ENCODE peak calls at places on chromosome 11, in five cellular contexts. P, D, U, E and N are unnamed samples.

GRCh38 chr11:95910638-95911368 is 13.1 kb downstream of the MTMR2 start:
- DNase-seq in U (no peak), E (no peak), P (no peak), D (no peak), N (no peak)

GRCh38 chr11:36033082-36033751 is 89.4 kb downstream of the LDLRAD3 start:
- DNase-seq in U (no peak), E (no peak), D (no peak), P (no peak), N (no peak)

GRCh38 chr11:11510939-11511338 is 110.9 kb downstream of the GALNT18 start:
- DNase-seq in E (no peak), D (peak), P (no peak), U (no peak), N (no peak)

GRCh38 chr11:61782841-61783240 is 9.6 kb downstream of the TMEM258 start:
- DNase-seq in P (no peak), U (no peak), E (no peak), D (peak), N (no peak)

GRCh38 chr11:116505466-116506247 is 267.1 kb downstream of the BUD13 start:
- DNase-seq in U (no peak), D (no peak), E (peak), P (no peak), N (no peak)

GRCh38 chr11:65791719-65792213 is 4.9 kb downstream of the OVOL1 start:
- DNase-seq in E (peak), D (peak), U (peak), P (no peak), N (no peak)

GRCh38 chr11:44338721-44339529 is 29.0 kb upstream of the ALX4 start:
- DNase-seq in E (no peak), U (no peak), P (no peak), D (no peak), N (no peak)

GRCh38 chr11:23471878-23472277 is 611.6 kb upstream of the CCDC179 start:
- DNase-seq in U (no peak), P (no peak), D (no peak), E (no peak), N (no peak)

GRCh38 chr11:78722786-78723185 is 148.1 kb upstream of the NARS2 start:
- DNase-seq in P (no peak), D (peak), U (no peak), E (no peak), N (no peak)

GRCh38 chr11:99973993-99974392 is 713.1 kb upstream of the ARHGAP42 start:
- DNase-seq in D (no peak), E (no peak), U (no peak), P (no peak), N (no peak)

GRCh38 chr11:113628912-113629311 is 77.2 kb downstream of the TMPRSS5 start:
- DNase-seq in P (no peak), U (no peak), E (no peak), D (no peak), N (no peak)

GRCh38 chr11:14905104-14906033 is 13.3 kb upstream of the CYP2R1 start:
- DNase-seq in U (peak), E (peak), D (peak), P (no peak), N (no peak)

DNA sequence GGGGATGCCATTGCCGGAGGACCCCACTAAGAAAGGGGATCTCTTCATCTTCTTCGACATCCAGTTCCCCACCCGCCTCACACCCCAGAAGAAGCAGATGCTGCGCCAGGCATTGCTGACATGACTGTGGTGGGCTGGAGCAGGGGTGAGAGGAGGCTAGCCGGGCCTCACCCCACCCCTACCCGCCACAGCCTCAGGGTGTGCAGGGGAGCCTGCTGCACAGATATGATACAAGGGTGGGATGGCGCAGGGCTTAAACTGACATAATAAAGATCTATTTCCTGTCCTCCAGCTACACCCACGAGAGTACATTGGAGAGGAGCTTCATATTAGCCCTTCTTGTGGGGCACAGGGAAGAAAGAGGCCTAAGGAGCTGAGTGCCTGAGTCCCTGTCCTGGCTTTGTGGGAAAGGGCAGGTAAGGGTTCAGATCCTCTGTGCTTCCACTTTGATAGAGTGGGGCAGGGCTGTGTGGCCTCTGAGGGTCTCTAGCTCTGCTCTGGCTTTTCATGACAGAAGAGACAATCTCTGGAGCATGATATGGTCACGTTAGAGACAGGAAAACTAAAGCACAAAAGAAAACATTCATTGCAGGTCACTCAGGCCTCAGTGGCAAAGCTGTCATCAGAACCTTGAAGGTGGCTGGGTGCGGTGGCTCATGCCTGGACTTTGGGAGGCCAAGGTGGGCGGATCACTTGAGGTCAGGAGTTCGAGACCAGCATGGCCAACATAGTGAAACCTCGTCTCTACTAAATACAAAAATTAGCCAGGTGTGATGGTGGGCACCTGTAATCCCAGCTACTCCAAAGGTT is 12.4 kb downstream of the UCP2 start:
- DNase-seq in D (no peak), U (no peak), E (no peak), P (no peak), N (no peak)
- TF ChIP-seq POLR2AphosphoS5 in D (no peak), U (no peak), E (no peak), P (no peak), N (no peak)

GRCh38 chr11:59172345-59173079 is 580 bp downstream of the DTX4 start:
- DNase-seq in D (peak), E (no peak), P (no peak), U (peak), N (peak)
- TF ChIP-seq POLR2A in D (no peak), E (no peak), P (no peak), U (no peak), N (no peak)

DNA sequence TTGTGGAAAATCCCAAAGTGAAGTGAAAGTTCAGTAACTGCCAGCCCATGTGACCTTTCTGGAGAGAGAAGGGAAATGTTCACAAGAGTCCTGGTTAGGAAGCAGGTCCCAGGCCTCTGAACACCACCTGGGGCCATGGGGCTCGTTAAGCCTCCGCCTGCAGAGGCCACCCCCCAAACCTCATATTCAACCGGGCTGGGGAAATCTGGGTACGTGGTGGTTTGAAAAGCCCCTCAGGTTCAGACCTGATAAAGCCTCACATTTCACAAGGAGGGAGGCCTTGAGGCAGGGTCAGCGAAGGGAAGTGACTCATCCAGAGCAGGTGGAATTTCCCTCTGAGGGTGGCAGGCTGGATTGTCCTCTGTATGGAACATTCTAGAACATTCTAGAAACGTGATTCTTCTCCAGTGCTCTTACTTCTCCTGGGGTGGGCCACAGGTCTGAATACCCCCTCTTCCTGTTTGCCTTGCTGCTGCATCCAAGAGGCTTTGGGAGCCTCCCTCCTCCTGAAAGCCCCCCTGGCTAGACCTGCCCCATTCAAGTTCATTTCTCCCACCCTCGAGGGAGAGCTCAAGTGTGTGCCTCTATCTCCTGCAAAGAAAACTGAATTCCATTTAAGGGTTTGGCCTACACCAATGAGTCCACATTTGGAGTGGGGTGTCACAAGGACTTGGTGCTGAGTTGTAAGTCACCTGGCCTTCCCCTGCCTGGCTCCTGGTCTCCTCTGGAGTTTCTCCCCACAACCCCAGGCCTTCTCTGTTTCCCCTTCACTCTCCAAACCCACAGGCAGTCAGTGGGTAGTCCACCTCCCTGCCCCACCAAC is 6.3 kb downstream of the FXYD2 start:
- DNase-seq in D (peak), U (no peak), P (no peak), E (no peak), N (no peak)
- H3K27ac ChIP-seq in D (no peak), U (no peak), P (no peak), E (no peak), N (no peak)

GRCh38 chr11:77065878-77066228 is 918 bp upstream of the CAPN5 start:
- DNase-seq in D (no peak), E (peak), P (no peak), U (no peak), N (no peak)
- TF ChIP-seq POLR2AphosphoS5 in D (no peak), E (no peak), P (no peak), U (peak), N (peak)

GRCh38 chr11:47980093-47980906 is at the start of gene PTPRJ:
- DNase-seq in D (peak), U (peak), P (no peak), E (no peak), N (no peak)
- TF ChIP-seq POLR2A in D (no peak), U (no peak), P (no peak), E (no peak), N (no peak)

DNA sequence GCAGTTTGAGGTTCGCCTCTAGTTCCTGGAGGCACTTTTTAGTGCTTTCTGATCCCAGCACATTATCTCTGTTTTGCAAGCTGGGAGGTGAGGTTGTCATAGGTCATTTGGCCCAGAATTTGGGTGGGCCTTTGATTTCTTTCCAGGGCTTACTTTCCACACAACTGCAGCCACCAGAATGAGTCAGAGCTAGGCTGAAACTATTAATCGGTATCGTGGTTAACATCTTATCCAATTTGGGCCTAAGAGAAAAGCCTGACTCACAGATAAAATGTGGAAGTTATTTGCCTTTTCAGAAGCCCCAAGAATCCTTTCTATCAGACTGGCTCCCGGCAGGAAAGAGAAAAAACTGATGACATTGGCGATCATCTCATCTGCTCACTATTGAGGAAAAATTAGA is 166.4 kb downstream of the KIRREL3 start:
- DNase-seq in U (no peak), D (no peak), E (no peak), P (no peak), N (no peak)
- H3K27ac ChIP-seq in U (no peak), D (no peak), E (no peak), P (no peak), N (no peak)

DNA sequence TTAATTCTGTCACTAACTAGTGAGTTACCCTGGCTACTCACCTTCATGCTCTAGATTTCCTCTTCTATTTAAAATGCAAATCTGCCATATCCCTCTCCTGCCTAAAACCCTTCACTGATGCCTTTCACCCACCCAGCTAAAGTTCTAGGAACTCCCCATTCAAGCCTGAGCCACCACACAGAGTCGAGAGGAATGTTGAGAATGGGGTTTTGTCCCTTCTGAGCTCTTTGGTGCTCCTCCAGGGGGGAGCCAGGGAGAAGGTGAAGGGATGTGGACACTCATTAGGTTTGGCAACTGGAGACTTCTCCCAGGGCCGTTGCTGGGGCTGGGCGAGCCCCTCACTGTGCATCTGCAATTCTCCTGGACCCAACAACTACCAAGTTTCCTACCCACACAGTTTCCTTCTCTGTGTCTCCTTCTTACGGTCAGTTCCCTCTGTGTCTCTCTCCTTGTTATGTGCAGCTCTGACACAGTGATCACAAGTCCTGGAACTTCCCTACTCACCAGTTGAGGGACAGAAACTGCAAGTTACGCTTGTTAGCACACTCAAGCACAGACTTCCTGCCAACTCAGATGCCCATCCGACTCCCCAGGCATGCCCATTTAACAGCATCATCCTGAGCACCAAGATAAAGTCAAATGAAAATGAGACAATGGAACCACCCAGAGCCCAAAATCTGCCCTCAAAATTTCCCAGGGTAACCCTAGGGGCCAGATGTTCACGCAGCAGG is 6.5 kb upstream of the IL10RA start:
- DNase-seq in E (no peak), D (no peak), P (no peak), U (no peak), N (peak)
- TF ChIP-seq POLR2AphosphoS5 in E (no peak), D (no peak), P (no peak), U (no peak), N (no peak)

GRCh38 chr11:47269002-47269828 is 718 bp upstream of the MADD start:
- DNase-seq in D (peak), U (peak), P (peak), E (peak), N (peak)
- TF ChIP-seq POLR2A in D (no peak), U (no peak), P (peak), E (no peak), N (no peak)

GRCh38 chr11:3686751-3687150 is 15.6 kb upstream of the CHRNA10 start:
- DNase-seq in P (no peak), E (no peak), U (no peak), D (no peak), N (no peak)

GRCh38 chr11:3683039-3683438 is 11.9 kb upstream of the CHRNA10 start:
- DNase-seq in E (no peak), P (no peak), U (no peak), D (no peak), N (no peak)

GRCh38 chr11:3684129-3684685 is 13.0 kb upstream of the CHRNA10 start:
- DNase-seq in U (no peak), D (no peak), E (no peak), P (no peak), N (no peak)

GRCh38 chr11:3685923-3686322 is 14.7 kb upstream of the CHRNA10 start:
- DNase-seq in U (no peak), P (no peak), E (no peak), D (no peak), N (no peak)

DNA sequence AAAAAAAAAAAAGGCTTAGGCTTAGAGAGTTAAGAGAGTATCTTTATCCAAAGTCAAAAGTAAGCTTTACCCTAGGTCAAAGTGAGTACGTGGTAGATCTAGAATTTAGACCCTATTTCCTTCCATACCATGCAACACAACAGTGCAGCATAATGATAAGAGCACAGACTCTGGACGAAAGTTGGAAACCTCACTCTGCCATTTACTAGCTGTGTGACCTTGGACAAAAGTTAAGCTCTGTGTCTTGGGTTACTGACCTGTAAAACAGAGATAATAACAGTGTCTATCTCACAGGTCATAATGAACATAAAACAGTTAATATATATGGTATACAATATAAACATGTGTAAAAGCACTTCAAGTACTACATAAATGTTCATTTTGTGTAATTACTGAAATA is 13.6 kb upstream of the CHRNA10 start:
- DNase-seq in U (no peak), E (no peak), P (no peak), D (no peak), N (no peak)
- H3K27ac ChIP-seq in U (no peak), E (no peak), P (no peak), D (no peak), N (no peak)